ENCODE peak calls at places on chromosomes 6 and 20, in four cellular contexts. One of them, this sample, is unnamed.

GRCh38 chr6:11536795-11537194 is 754 bp upstream of the TMEM170B start:
- DNase-seq in H1: no peak
- DNase-seq in IMR-90: no peak
- DNase-seq in mesendoderm: peak; percentile 50
- DNase-seq in this sample: peak; percentile 39

GRCh38 chr6:42314571-42314950 is 96.9 kb upstream of the MRPS10 start:
- DNase-seq in mesendoderm: peak; percentile 48
- DNase-seq in IMR-90: no peak
- DNase-seq in H1: no peak
- DNase-seq in this sample: no peak

GRCh38 chr20:39049684-39050554 is 87.8 kb downstream of the DHX35 start:
- DNase-seq in mesendoderm: peak; percentile 85
- DNase-seq in H1: peak; percentile 59
- DNase-seq in IMR-90: peak; percentile 51
- DNase-seq in this sample: peak; percentile 91

GRCh38 chr6:125808060-125808459 is 17.3 kb downstream of the NCOA7 start:
- DNase-seq in H1: no peak
- DNase-seq in mesendoderm: peak; percentile 71
- DNase-seq in IMR-90: no peak
- DNase-seq in this sample: no peak

GRCh38 chr6:166757226-166758135 is 130.4 kb upstream of the RPS6KA2 start:
- DNase-seq in H1: no peak
- DNase-seq in mesendoderm: peak; percentile 49
- DNase-seq in IMR-90: peak; percentile 59
- DNase-seq in this sample: no peak

GRCh38 chr20:24027229-24027628 is 38.6 kb upstream of the GGTLC1 start:
- DNase-seq in H1: no peak
- DNase-seq in mesendoderm: no peak
- DNase-seq in IMR-90: no peak
- DNase-seq in this sample: no peak

GRCh38 chr6:137473651-137474050 is 20.5 kb downstream of the OLIG3 start:
- DNase-seq in IMR-90: no peak
- DNase-seq in mesendoderm: no peak
- DNase-seq in H1: no peak
- DNase-seq in this sample: no peak

GRCh38 chr6:126170875-126171489 is 168.9 kb upstream of the CENPW start:
- DNase-seq in H1: no peak
- DNase-seq in IMR-90: peak; percentile 26
- DNase-seq in mesendoderm: peak; percentile 62
- DNase-seq in this sample: no peak

GRCh38 chr6:56556751-56557540 is 85.7 kb downstream of the DST start:
- DNase-seq in mesendoderm: no peak
- DNase-seq in IMR-90: no peak
- DNase-seq in H1: no peak
- DNase-seq in this sample: no peak

GRCh38 chr6:155042983-155043382 is 47.9 kb downstream of the TIAM2 start:
- DNase-seq in H1: no peak
- DNase-seq in IMR-90: no peak
- DNase-seq in mesendoderm: no peak
- DNase-seq in this sample: no peak

GRCh38 chr6:155045561-155046404 is 50.7 kb downstream of the TIAM2 start:
- DNase-seq in H1: no peak
- DNase-seq in mesendoderm: no peak
- DNase-seq in IMR-90: no peak
- DNase-seq in this sample: no peak

GRCh38 chr6:155050311-155050710 is 55.2 kb downstream of the TIAM2 start:
- DNase-seq in IMR-90: peak; percentile 47
- DNase-seq in mesendoderm: no peak
- DNase-seq in H1: no peak
- DNase-seq in this sample: no peak

GRCh38 chr6:155041781-155042279 is 46.7 kb downstream of the TIAM2 start:
- DNase-seq in H1: no peak
- DNase-seq in IMR-90: no peak
- DNase-seq in mesendoderm: no peak
- DNase-seq in this sample: no peak

DNA sequence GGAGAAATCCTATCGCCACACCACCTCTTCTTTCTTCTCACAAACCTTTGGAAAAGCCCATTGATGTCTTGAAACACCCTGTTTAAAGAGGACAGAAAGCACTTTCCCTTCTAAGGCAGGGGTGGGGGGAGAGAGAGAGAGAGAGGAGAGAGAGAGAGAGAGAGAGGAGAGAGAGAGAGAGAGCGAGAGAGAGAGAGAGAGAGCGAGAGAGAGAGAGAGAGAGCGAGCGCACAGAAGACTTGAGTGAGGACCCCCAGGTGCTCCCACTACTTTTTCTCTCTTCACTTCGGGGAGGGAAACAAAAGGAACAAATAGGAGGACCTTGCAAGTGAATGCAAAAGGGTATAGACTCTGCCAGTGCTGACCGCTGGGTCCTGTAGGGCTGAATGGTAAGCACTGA is 52.4 kb downstream of the TIAM2 start:
- DNase-seq in mesendoderm: no peak
- DNase-seq in IMR-90: no peak
- DNase-seq in H1: no peak
- DNase-seq in this sample: no peak
- H3K56ac ChIP-seq in mesendoderm: no peak overlapping the region
- H3K56ac ChIP-seq in IMR-90: no peak overlapping the region
- H3K56ac ChIP-seq in H1: no peak overlapping the region
- H3K56ac ChIP-seq in this sample: no peak overlapping the region

GRCh38 chr6:32168350-32168749 is 4.0 kb downstream of the EGFL8 start:
- DNase-seq in H1: no peak
- DNase-seq in IMR-90: no peak
- DNase-seq in mesendoderm: no peak
- DNase-seq in this sample: no peak

GRCh38 chr6:32171234-32171633 is 4.7 kb downstream of the AGPAT1 start:
- DNase-seq in mesendoderm: no peak
- DNase-seq in IMR-90: no peak
- DNase-seq in H1: no peak
- DNase-seq in this sample: no peak

GRCh38 chr6:32168807-32169206 is 4.4 kb downstream of the EGFL8 start:
- DNase-seq in IMR-90: peak; percentile 12
- DNase-seq in H1: no peak
- DNase-seq in mesendoderm: no peak
- DNase-seq in this sample: no peak

GRCh38 chr6:32169211-32169610 is 4.8 kb downstream of the EGFL8 start:
- DNase-seq in IMR-90: no peak
- DNase-seq in H1: no peak
- DNase-seq in mesendoderm: no peak
- DNase-seq in this sample: no peak

GRCh38 chr6:32170294-32170693 is 5.6 kb downstream of the AGPAT1 start:
- DNase-seq in mesendoderm: no peak
- DNase-seq in H1: no peak
- DNase-seq in IMR-90: no peak
- DNase-seq in this sample: no peak
- H3K56ac ChIP-seq in mesendoderm: no peak overlapping the region
- H3K56ac ChIP-seq in H1: no peak overlapping the region
- H3K56ac ChIP-seq in IMR-90: no peak overlapping the region
- H3K56ac ChIP-seq in this sample: no peak overlapping the region

GRCh38 chr20:49282584-49283171 is 4.8 kb upstream of the ZNFX1 start:
- DNase-seq in mesendoderm: peak; percentile 42
- DNase-seq in H1: no peak
- DNase-seq in IMR-90: no peak
- DNase-seq in this sample: no peak
- H3K56ac ChIP-seq in mesendoderm: peak overlapping the region; percentile 89
- H3K56ac ChIP-seq in H1: no peak overlapping the region
- H3K56ac ChIP-seq in IMR-90: no peak overlapping the region
- H3K56ac ChIP-seq in this sample: no peak overlapping the region

DNA sequence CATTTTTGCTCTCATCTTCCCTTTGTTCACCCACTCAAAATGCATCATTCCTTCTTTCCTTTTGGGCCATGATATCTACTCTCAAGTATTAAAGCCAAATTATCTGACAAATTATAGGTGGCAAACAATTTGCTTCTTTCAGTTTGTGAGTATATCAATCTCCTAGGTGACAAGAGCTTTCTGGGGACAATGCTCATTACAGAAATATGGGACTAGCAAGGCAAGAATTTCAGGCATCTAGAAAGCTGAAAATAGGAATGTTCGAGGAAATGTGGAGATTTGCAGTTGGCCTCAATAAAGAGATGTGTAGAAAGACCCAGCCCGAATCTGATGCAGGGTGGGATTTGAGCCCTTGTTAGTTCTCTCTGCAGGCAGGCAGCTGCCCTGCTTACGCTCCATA is 71.8 kb downstream of the ALDH8A1 start:
- DNase-seq in mesendoderm: peak; percentile 35
- DNase-seq in IMR-90: no peak
- DNase-seq in H1: no peak
- DNase-seq in this sample: no peak
- H3K56ac ChIP-seq in mesendoderm: no peak overlapping the region
- H3K56ac ChIP-seq in IMR-90: no peak overlapping the region
- H3K56ac ChIP-seq in H1: no peak overlapping the region
- H3K56ac ChIP-seq in this sample: no peak overlapping the region

This sample was measured in H9.